ENCODE peak calls at places on chromosomes 13 and 19, in nine cellular contexts. D, E, P, U, X, S, J, F and K are unnamed samples.

GRCh38 chr13:91087276-91087675 is 260.2 kb upstream of the MIR17HG start:
- DNase-seq in D (no peak), E (no peak), P (no peak), U (no peak), X (no peak), S (no peak), J (no peak), F (no peak), K (no peak)

GRCh38 chr19:7699422-7700127 is 2.4 kb downstream of the FCER2 start:
- DNase-seq in D (no peak), E (no peak), P (peak), U (peak), X (no peak), S (no peak), J (peak), F (peak), K (no peak)

GRCh38 chr13:44238011-44238421 is 135.6 kb upstream of the SERP2 start:
- DNase-seq in D (no peak), E (no peak), P (peak), U (no peak), X (peak), S (no peak), J (no peak), F (peak), K (peak)

GRCh38 chr13:113862191-113862765 is 1.6 kb downstream of the GAS6 start:
- DNase-seq in D (no peak), E (peak), P (no peak), U (no peak), X (no peak), S (peak), J (no peak), F (no peak), K (no peak)

GRCh38 chr13:76929320-76929719 is 19.0 kb upstream of the ACOD1 start:
- DNase-seq in D (no peak), E (no peak), P (no peak), U (no peak), X (no peak), S (no peak), J (no peak), F (no peak), K (no peak)

GRCh38 chr13:20702945-20703784 is at the start of gene IL17D:
- DNase-seq in D (peak), E (peak), P (no peak), U (no peak), X (no peak), S (peak), J (no peak), F (no peak), K (no peak)

GRCh38 chr13:58547419-58547818 is 915.9 kb downstream of the PCDH17 start:
- DNase-seq in D (no peak), E (no peak), P (no peak), U (no peak), X (no peak), S (no peak), J (no peak), F (no peak), K (no peak)

GRCh38 chr19:33420821-33421220 is 47.3 kb downstream of the CEBPG start:
- DNase-seq in D (no peak), E (no peak), P (no peak), U (no peak), X (no peak), S (no peak), J (no peak), F (no peak), K (no peak)

GRCh38 chr13:49421391-49421790 is 22.5 kb downstream of the CAB39L start:
- DNase-seq in D (no peak), E (peak), P (no peak), U (peak), X (no peak), S (no peak), J (peak), F (peak), K (no peak)

GRCh38 chr13:25733061-25733491 is 318.7 kb downstream of the SHISA2 start:
- DNase-seq in D (no peak), E (no peak), P (peak), U (no peak), X (peak), S (no peak), J (no peak), F (peak), K (no peak)

GRCh38 chr19:47122359-47123335 is 8.0 kb upstream of the SAE1 start:
- DNase-seq in D (no peak), E (no peak), P (peak), U (no peak), X (peak), S (no peak), J (no peak), F (peak), K (no peak)

GRCh38 chr13:79869326-79869725 is 388.4 kb downstream of the NDFIP2 start:
- DNase-seq in D (no peak), E (no peak), P (peak), U (no peak), X (peak), S (no peak), J (no peak), F (no peak), K (no peak)

GRCh38 chr19:344625-345319 is at the start of gene MIER2:
- DNase-seq in D (peak), E (peak), P (peak), U (peak), X (peak), S (peak), J (peak), F (peak), K (peak)

GRCh38 chr19:38173324-38174041 is 50.5 kb downstream of the DPF1 start:
- DNase-seq in D (no peak), E (no peak), P (peak), U (no peak), X (peak), S (no peak), J (no peak), F (peak), K (no peak)

GRCh38 chr13:65808061-65808460 is 1422.1 kb downstream of the PCDH9 start:
- DNase-seq in D (no peak), E (no peak), P (peak), U (no peak), X (peak), S (no peak), J (no peak), F (peak), K (no peak)

GRCh38 chr19:6753178-6754031 is 13.8 kb downstream of the SH2D3A start:
- DNase-seq in D (peak), E (peak), P (peak), U (peak), X (peak), S (peak), J (peak), F (peak), K (no peak)

GRCh38 chr13:43804461-43805070 is 17.8 kb upstream of the ENOX1 start:
- DNase-seq in D (no peak), E (no peak), P (peak), U (peak), X (peak), S (peak), J (no peak), F (peak), K (peak)

GRCh38 chr19:13027557-13027956 is 32.3 kb downstream of the NFIX start:
- DNase-seq in D (no peak), E (no peak), P (no peak), U (no peak), X (no peak), S (no peak), J (no peak), F (no peak), K (no peak)

GRCh38 chr19:13029301-13029880 is 34.1 kb downstream of the NFIX start:
- DNase-seq in D (no peak), E (no peak), P (no peak), U (no peak), X (no peak), S (no peak), J (no peak), F (no peak), K (no peak)

GRCh38 chr19:13028027-13028426 is 32.8 kb downstream of the NFIX start:
- DNase-seq in D (no peak), E (no peak), P (no peak), U (no peak), X (no peak), S (no peak), J (no peak), F (no peak), K (no peak)

GRCh38 chr19:13031917-13032623 is 36.8 kb downstream of the NFIX start:
- DNase-seq in D (no peak), E (no peak), P (peak), U (no peak), X (peak), S (no peak), J (no peak), F (peak), K (no peak)

DNA sequence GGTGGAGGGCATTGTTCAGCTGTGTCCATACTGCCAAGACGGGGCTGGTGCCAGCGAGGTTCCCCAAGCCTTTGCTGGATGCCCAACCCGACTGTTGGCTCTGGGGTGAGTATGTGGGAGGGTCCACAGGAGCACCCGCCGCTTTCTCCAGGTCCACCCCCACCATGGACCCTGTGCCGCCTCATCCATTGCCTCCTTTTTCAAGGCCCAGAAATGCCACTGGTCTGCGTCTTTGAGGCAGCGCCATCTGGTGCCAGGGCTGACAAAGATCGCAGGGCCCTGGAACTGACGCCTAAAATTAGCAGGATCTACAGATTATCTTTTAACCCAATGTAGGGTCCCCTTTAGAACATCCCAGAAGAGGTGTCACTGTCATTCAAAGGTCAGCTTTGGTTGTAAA is 34.6 kb downstream of the NFIX start:
- DNase-seq in D (no peak), E (peak), P (no peak), U (no peak), X (no peak), S (no peak), J (no peak), F (no peak), K (no peak)
- TF ChIP-seq CTCF in D (no peak), E (peak), P (peak), U (peak), X (peak), S (peak), J (peak), F (peak), K (peak)

GRCh38 chr13:28817204-28817603 is 2.9 kb upstream of the MTUS2 start:
- DNase-seq in D (no peak), E (peak), P (no peak), U (no peak), X (no peak), S (no peak), J (no peak), F (no peak), K (no peak)
- TF ChIP-seq CTCF in D (no peak), E (peak), P (no peak), U (no peak), X (no peak), S (no peak), J (no peak), F (peak), K (no peak)

DNA sequence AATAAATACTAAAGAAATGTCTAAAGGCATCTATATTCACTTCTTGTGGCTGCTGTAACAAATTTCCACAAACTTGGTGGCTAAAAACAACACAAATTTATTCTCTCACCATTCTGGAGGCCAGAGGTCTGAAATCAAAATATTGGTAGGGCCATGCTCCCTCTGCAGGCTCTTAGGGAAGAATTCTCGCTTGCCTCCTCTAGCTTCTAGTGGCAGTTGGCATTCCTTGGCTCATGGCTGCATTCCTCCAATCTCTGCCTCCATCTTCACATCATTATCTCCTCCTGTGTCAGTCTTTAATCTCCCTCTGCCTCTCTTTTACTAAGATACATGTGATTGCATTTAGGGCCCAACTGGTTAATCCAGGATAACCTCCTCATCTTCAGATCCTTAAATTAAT is 54.1 kb upstream of the RFXAP start:
- DNase-seq in D (no peak), E (no peak), P (no peak), U (no peak), X (no peak), S (no peak), J (no peak), F (no peak), K (no peak)
- TF ChIP-seq CTCF in D (no peak), E (peak), P (no peak), U (no peak), X (no peak), S (no peak), J (no peak), F (no peak), K (no peak)

GRCh38 chr13:59677966-59678814 is 485.5 kb downstream of the DIAPH3 start:
- DNase-seq in D (no peak), E (no peak), P (peak), U (no peak), X (peak), S (no peak), J (no peak), F (peak), K (peak)
- TF ChIP-seq CTCF in D (peak), E (peak), P (peak), U (peak), X (peak), S (peak), J (peak), F (peak), K (peak)

GRCh38 chr19:29855771-29856510 is 44.1 kb downstream of the CCNE1 start:
- DNase-seq in D (no peak), E (no peak), P (no peak), U (no peak), X (no peak), S (no peak), J (no peak), F (no peak), K (no peak)
- TF ChIP-seq CTCF in D (no peak), E (no peak), P (no peak), U (no peak), X (no peak), S (no peak), J (no peak), F (no peak), K (no peak)